ENCODE peak calls at places on chromosomes 16 and 17, in six cellular contexts. W is CD8-positive, alpha-beta T cell; Y is OCI-LY7; T is lower leg skin; S is lung; K is HAP-1. J is an unnamed sample.

GRCh38 chr17:10117581-10118001 is 80.8 kb downstream of the GAS7 start:
- DNase-seq in W (no peak), Y (no peak), K (no peak), T (no peak), S (no peak), J (no peak)

GRCh38 chr17:59533694-59534093 is 31.7 kb upstream of the DHX40 start:
- DNase-seq in W (no peak), T (no peak), K (no peak), S (no peak), Y (no peak), J (no peak)

GRCh38 chr16:56653218-56653617 is 1.5 kb downstream of the MT1B start:
- DNase-seq in W (no peak), K (no peak), S (no peak), T (no peak), Y (peak), J (no peak)

GRCh38 chr16:89009343-89010209 is 32.6 kb upstream of the CBFA2T3 start:
- DNase-seq in W (no peak), K (peak), Y (peak), S (no peak), T (no peak), J (no peak)

GRCh38 chr16:2752850-2753522 is 548 bp downstream of the SRRM2 start:
- DNase-seq in K (peak), T (peak), Y (peak), S (no peak), W (no peak), J (peak)

GRCh38 chr17:19370493-19370960 is 7.8 kb upstream of the MAPK7 start:
- DNase-seq in S (no peak), W (no peak), T (peak), K (no peak), Y (no peak), J (peak)

GRCh38 chr17:70713694-70714093 is 544.4 kb downstream of the KCNJ2 start:
- DNase-seq in W (no peak), K (no peak), T (no peak), S (no peak), Y (no peak), J (no peak)

GRCh38 chr17:64148017-64148631 is 18.2 kb upstream of the ERN1 start:
- DNase-seq in W (no peak), S (no peak), K (peak), T (peak), Y (peak), J (peak)

GRCh38 chr16:84198401-84198800 is 7.4 kb downstream of the ADAD2 start:
- DNase-seq in T (no peak), K (no peak), S (no peak), W (no peak), Y (no peak), J (no peak)

GRCh38 chr17:20074001-20074400 is 64.8 kb downstream of the SPECC1 start:
- DNase-seq in K (no peak), W (no peak), S (no peak), Y (no peak), T (no peak), J (no peak)

GRCh38 chr16:89452925-89453324 is 37.4 kb downstream of the ANKRD11 start:
- DNase-seq in W (no peak), K (no peak), S (no peak), Y (no peak), T (no peak), J (no peak)

GRCh38 chr17:18277076-18277475 is 16.6 kb downstream of the MIEF2 start:
- DNase-seq in Y (no peak), W (no peak), S (no peak), T (no peak), K (no peak), J (no peak)

GRCh38 chr17:82063424-82064415 is 1.9 kb downstream of the DUS1L start:
- DNase-seq in S (no peak), T (no peak), K (no peak), W (no peak), Y (no peak), J (peak)
- H3K4me3 ChIP-seq in S (no peak), T (no peak), K (peak), W (no peak), Y (peak), J (no peak)

GRCh38 chr17:67601897-67602296 is 115.8 kb upstream of the NOL11 start:
- DNase-seq in T (no peak), W (no peak), Y (no peak), K (no peak), S (no peak), J (no peak)

GRCh38 chr17:67602439-67602838 is 115.3 kb upstream of the NOL11 start:
- DNase-seq in Y (no peak), T (peak), S (no peak), K (no peak), W (no peak), J (no peak)

GRCh38 chr17:67602974-67603373 is 114.8 kb upstream of the NOL11 start:
- DNase-seq in K (peak), T (peak), W (peak), S (no peak), Y (peak), J (no peak)

GRCh38 chr17:67605259-67605912 is 112.3 kb upstream of the NOL11 start:
- DNase-seq in T (peak), W (no peak), Y (no peak), S (no peak), K (no peak), J (peak)

GRCh38 chr17:67600408-67600807 is 117.3 kb upstream of the NOL11 start:
- DNase-seq in Y (no peak), T (no peak), W (no peak), K (no peak), S (no peak), J (no peak)
- H3K4me3 ChIP-seq in Y (no peak), T (no peak), W (no peak), K (no peak), S (no peak), J (no peak)

GRCh38 chr17:82227629-82228277 is 1.1 kb upstream of the SLC16A3 start:
- DNase-seq in T (no peak), W (no peak), Y (no peak), S (no peak), K (no peak), J (no peak)
- H3K4me3 ChIP-seq in T (no peak), W (peak), Y (peak), S (no peak), K (peak), J (peak)

GRCh38 chr17:42918902-42919521 is 18.4 kb downstream of the G6PC1 start:
- DNase-seq in K (no peak), Y (no peak), S (no peak), T (no peak), W (no peak), J (no peak)
- H3K4me3 ChIP-seq in K (no peak), Y (no peak), S (no peak), T (no peak), W (no peak), J (no peak)

DNA sequence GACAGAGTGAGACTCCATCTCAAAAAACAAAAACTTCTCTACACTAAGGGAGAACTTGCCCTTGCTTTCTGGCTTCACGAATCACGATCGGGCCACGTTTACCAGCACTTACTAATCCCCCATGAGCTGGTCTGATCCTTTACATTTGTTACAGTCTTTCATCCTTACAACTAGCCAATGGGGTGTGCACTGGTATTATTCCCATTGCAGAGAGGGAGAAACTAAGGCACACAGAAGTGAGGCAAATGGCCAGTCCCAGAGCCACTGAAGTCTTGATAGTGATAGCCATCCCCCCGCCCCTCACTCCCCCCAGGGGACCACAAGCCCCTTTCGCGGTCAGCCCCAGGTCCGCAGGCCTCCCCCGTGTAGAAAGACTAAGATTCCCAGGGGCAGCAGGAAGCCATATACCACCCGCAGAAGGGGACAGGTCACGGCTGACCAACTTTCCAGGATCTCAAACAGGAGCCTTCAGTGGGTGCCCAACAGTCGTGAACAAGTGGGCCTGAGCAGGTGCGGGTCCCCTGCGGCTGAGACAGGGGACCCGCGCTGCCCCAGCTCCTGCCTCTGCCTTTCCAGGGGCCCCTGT is 828 bp downstream of the NATD1 start:
- DNase-seq in K (no peak), T (no peak), Y (no peak), W (no peak), S (no peak), J (no peak)
- H3K4me3 ChIP-seq in K (peak), T (peak), Y (peak), W (no peak), S (peak), J (peak)

J was measured in heart right ventricle.